ENCODE peak calls at places on chromosomes 13 and 19, in four cellular contexts. I is K562, P is GM12891, Z is GM12878. O is an unnamed sample.

GRCh38 chr19:36418287-36419001 is at the start of gene ZFP82:
- DNase-seq in I (peak; percentile 70), Z (peak; percentile 37), P (peak; percentile 90), O (peak; percentile 60)

GRCh38 chr13:52162279-52163101 is 3.1 kb upstream of the NEK3 start:
- DNase-seq in P (no peak), I (no peak), Z (no peak), O (no peak)

GRCh38 chr13:97962887-97963286 is 9.4 kb downstream of the IPO5 start:
- DNase-seq in I (no peak), Z (no peak), P (no peak), O (no peak)

GRCh38 chr13:75365724-75366173 is 116.2 kb downstream of the TBC1D4 start:
- DNase-seq in I (no peak), Z (peak; percentile 78), P (no peak), O (no peak)

GRCh38 chr19:7732045-7732444 is at the start of gene CLEC4G:
- DNase-seq in I (no peak), P (no peak), Z (no peak), O (no peak)

GRCh38 chr13:107421951-107422350 is 793.4 kb downstream of the LIG4 start:
- DNase-seq in P (no peak), I (no peak), Z (no peak), O (no peak)

GRCh38 chr19:18644144-18645034 is 7.6 kb downstream of the KLHL26 start:
- DNase-seq in Z (no peak), P (no peak), I (no peak), O (peak; percentile 85)

GRCh38 chr19:56113071-56113632 is 7.9 kb downstream of the ZNF787 start:
- DNase-seq in I (no peak), P (no peak), Z (no peak), O (peak; percentile 24)

GRCh38 chr13:110937511-110938303 is 22.8 kb upstream of the ANKRD10 start:
- DNase-seq in Z (no peak), P (no peak), I (no peak), O (no peak)

GRCh38 chr13:27583645-27584044 is 36.7 kb downstream of the LNX2 start:
- DNase-seq in I (no peak), P (no peak), Z (no peak), O (no peak)

GRCh38 chr13:42007844-42008243 is 40.6 kb upstream of the DGKH start:
- DNase-seq in P (no peak), Z (no peak), I (no peak), O (no peak)

GRCh38 chr13:91072511-91072910 is 275.0 kb upstream of the MIR17HG start:
- DNase-seq in P (no peak), Z (no peak), I (no peak), O (peak; percentile 19)

GRCh38 chr13:112648966-112649690 is 40.7 kb upstream of the ATP11A start:
- DNase-seq in P (no peak), Z (no peak), I (peak; percentile 58), O (no peak)

GRCh38 chr19:38073806-38074685 is 150.0 kb downstream of the DPF1 start:
- DNase-seq in I (no peak), Z (no peak), P (no peak), O (no peak)

GRCh38 chr19:12581100-12581499 is 29.5 kb downstream of the ZNF490 start:
- DNase-seq in I (no peak), P (no peak), Z (no peak), O (no peak)

GRCh38 chr13:41458187-41458938 is 1.0 kb downstream of the RGCC start:
- DNase-seq in Z (no peak), P (no peak), I (peak; percentile 36), O (no peak)

GRCh38 chr19:18297308-18297707 is 15.9 kb upstream of the JUND start:
- DNase-seq in P (no peak), I (no peak), Z (no peak), O (no peak)

GRCh38 chr13:48012668-48013067 is 11.6 kb upstream of the SUCLA2 start:
- DNase-seq in P (no peak), Z (no peak), I (no peak), O (no peak)

GRCh38 chr19:677201-677600 is 1.0 kb downstream of the FSTL3 start:
- DNase-seq in P (no peak), I (no peak), Z (no peak), O (no peak)

GRCh38 chr13:58081301-58081820 is 449.8 kb downstream of the PCDH17 start:
- DNase-seq in I (no peak), Z (no peak), P (no peak), O (no peak)

GRCh38 chr19:7841751-7842660 is 12.0 kb downstream of the EVI5L start:
- DNase-seq in P (no peak), I (no peak), Z (no peak), O (no peak)

GRCh38 chr13:106173346-106173745 is 362.1 kb downstream of the EFNB2 start:
- DNase-seq in I (no peak), Z (no peak), P (no peak), O (no peak)

GRCh38 chr13:85019121-85019520 is 780.1 kb downstream of the SLITRK6 start:
- DNase-seq in Z (no peak), I (no peak), P (no peak), O (no peak)

GRCh38 chr13:51636349-51636890 is 52.2 kb downstream of the WDFY2 start:
- DNase-seq in I (no peak), P (no peak), Z (no peak), O (no peak)

GRCh38 chr19:1000095-1000494 is at the start of gene GRIN3B:
- DNase-seq in P (peak; percentile 83), I (peak; percentile 85), Z (no peak), O (no peak)

GRCh38 chr13:43009506-43009905 is 13.9 kb upstream of the DNAJC15 start:
- DNase-seq in I (no peak), Z (no peak), P (no peak), O (no peak)
- TF ChIP-seq SPI1 in I (no peak), Z (no peak), P (no peak), O (no peak)

GRCh38 chr19:42422576-42423461 is 4.4 kb downstream of the LIPE start:
- DNase-seq in P (no peak), Z (no peak), I (no peak), O (no peak)
- TF ChIP-seq SPI1 in P (peak; percentile 80), Z (peak; percentile 83), I (no peak), O (no peak)

DNA sequence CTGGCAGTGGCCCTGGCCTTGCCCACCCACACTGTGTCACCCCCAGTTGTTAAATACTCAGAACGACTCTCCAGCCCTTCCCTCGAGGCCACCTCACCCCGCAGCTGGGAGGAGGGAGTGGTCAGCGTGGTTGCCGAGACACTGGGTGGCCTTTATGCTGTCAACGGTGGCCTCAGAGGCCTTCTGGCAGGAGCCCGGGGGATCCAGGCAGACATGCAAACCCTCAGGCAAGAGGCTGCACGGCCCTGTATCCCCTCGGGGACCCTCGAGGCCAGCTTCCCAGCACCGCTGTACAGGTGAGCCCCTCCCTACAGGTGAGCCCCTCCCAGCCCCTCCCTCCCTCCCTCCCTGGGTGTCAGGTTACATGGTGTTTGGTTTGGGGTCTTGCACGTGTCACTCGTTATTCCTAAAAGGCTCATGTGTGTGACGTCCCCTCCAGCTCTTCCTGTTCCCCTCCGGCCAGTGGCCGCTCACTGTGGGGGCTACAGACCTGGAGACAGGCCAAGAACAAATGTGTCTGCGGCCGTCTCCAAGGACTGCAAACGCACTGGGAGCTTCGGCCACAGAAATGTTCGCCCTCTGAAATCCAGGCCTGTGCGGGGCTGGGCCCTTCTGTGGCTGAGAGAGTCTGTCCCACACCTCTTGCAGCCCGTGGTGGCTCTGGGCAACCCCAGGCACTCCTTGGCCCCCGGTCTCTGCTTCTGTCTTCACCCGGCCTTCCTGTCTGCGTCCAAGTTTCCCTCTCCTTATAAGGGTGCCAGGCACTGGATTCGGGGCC is at the start of gene TEKTIP1:
- DNase-seq in Z (no peak), P (no peak), I (peak; percentile 56), O (no peak)
- TF ChIP-seq SPI1 in Z (no peak), P (no peak), I (no peak), O (no peak)

DNA sequence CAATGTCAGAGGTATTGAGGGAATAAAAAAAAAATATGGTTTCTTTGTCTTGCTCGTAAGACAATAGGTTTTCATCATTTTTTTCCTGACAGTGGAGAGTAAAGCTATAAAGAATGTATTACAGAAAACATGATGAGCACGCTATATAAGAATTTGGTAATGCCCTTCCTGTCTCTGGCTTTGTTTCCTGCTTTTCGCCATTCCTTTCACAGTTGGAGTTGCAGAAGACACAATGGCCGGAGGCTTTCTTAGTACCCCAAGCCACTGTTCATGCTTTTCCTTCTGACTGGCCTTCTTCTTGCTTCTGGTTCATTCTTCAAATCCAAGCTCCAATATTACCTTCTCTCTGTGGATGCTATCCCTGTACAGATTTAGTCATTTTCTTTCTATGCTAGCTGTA is 101.0 kb upstream of the DACH1 start:
- DNase-seq in I (no peak), P (no peak), Z (no peak), O (no peak)
- TF ChIP-seq SPI1 in I (no peak), P (no peak), Z (no peak), O (no peak)

DNA sequence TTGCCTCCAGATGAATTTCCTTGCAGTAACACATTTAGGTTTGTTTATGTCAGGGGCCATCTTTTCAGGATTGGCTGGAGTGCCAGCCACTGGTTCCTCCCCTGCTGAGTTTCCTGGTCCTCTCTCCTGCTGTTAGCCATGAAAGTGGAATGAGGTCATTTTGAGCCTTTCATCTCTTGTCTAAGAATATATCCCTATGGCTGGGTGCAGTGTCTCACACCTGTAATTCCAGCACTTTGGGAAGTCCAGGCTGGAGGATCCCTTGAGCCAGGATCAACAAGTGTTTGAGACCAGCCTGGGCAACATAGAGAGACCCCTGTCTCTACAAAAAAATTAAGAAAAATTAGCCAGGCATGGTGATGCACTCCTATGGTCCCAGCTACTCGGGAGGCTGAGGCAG is 20.7 kb downstream of the SMARCA4 start:
- DNase-seq in Z (no peak), P (no peak), I (no peak), O (no peak)
- TF ChIP-seq SPI1 in Z (no peak), P (no peak), I (no peak), O (no peak)

GRCh38 chr19:40625406-40626120 is 24.4 kb downstream of the LTBP4 start:
- DNase-seq in I (peak; percentile 50), P (no peak), Z (no peak), O (no peak)

GRCh38 chr19:40621283-40621682 is 20.1 kb downstream of the LTBP4 start:
- DNase-seq in Z (no peak), P (no peak), I (no peak), O (no peak)

GRCh38 chr19:40621966-40622772 is 21.0 kb downstream of the LTBP4 start:
- DNase-seq in I (no peak), Z (no peak), P (no peak), O (no peak)

GRCh38 chr19:40622773-40623075 is 21.6 kb downstream of the LTBP4 start:
- DNase-seq in Z (no peak), I (no peak), P (no peak), O (no peak)

GRCh38 chr19:40623403-40624239 is 22.5 kb downstream of the LTBP4 start:
- DNase-seq in I (peak; percentile 98), P (no peak), Z (no peak), O (no peak)
- TF ChIP-seq SPI1 in I (peak; percentile 65), P (no peak), Z (no peak), O (no peak)

O was measured in HL-60.